ENCODE peak calls at places on chromosome 17, in four cellular contexts. One of them, this sample, is unnamed.

GRCh38 chr17:32015245-32016013 is 8.2 kb downstream of the LRRC37B start:
- DNase-seq in effector CD8-positive, alpha-beta T cell: no peak
- DNase-seq in OCI-LY7: no peak
- DNase-seq in effector CD4-positive, alpha-beta T cell: no peak
- DNase-seq in this sample: no peak

GRCh38 chr17:41683441-41684007 is 5.2 kb upstream of the EIF1 start:
- DNase-seq in effector CD8-positive, alpha-beta T cell: no peak
- DNase-seq in OCI-LY7: no peak
- DNase-seq in effector CD4-positive, alpha-beta T cell: no peak
- DNase-seq in this sample: no peak

GRCh38 chr17:49987681-49988441 is 7.2 kb downstream of the DLX3 start:
- DNase-seq in effector CD8-positive, alpha-beta T cell: no peak
- DNase-seq in OCI-LY7: no peak
- DNase-seq in effector CD4-positive, alpha-beta T cell: no peak
- DNase-seq in this sample: no peak

GRCh38 chr17:60493847-60494321 is 32.2 kb downstream of the APPBP2 start:
- DNase-seq in effector CD8-positive, alpha-beta T cell: no peak
- DNase-seq in OCI-LY7: no peak
- DNase-seq in effector CD4-positive, alpha-beta T cell: no peak
- DNase-seq in this sample: peak; percentile 67

GRCh38 chr17:81666092-81666341 is 388 bp downstream of the OXLD1 start:
- DNase-seq in effector CD8-positive, alpha-beta T cell: no peak
- DNase-seq in OCI-LY7: peak; percentile 45
- DNase-seq in effector CD4-positive, alpha-beta T cell: no peak
- DNase-seq in this sample: no peak

GRCh38 chr17:48998557-48999440 is 1.6 kb downstream of the IGF2BP1 start:
- DNase-seq in effector CD8-positive, alpha-beta T cell: no peak
- DNase-seq in OCI-LY7: peak; percentile 41
- DNase-seq in effector CD4-positive, alpha-beta T cell: no peak
- DNase-seq in this sample: peak; percentile 57

GRCh38 chr17:67316776-67317175 is 49.6 kb downstream of the PSMD12 start:
- DNase-seq in effector CD8-positive, alpha-beta T cell: no peak
- DNase-seq in OCI-LY7: no peak
- DNase-seq in effector CD4-positive, alpha-beta T cell: no peak
- DNase-seq in this sample: no peak

GRCh38 chr17:73092518-73093135 is at the start of gene SLC39A11:
- DNase-seq in effector CD8-positive, alpha-beta T cell: peak; percentile 76
- DNase-seq in OCI-LY7: peak; percentile 97
- DNase-seq in effector CD4-positive, alpha-beta T cell: peak; percentile 82
- DNase-seq in this sample: peak; percentile 94

GRCh38 chr17:38870259-38871165 is 654 bp downstream of the LASP1 start:
- DNase-seq in effector CD8-positive, alpha-beta T cell: peak; percentile 54
- DNase-seq in OCI-LY7: peak; percentile 84
- DNase-seq in effector CD4-positive, alpha-beta T cell: peak; percentile 53
- DNase-seq in this sample: peak; percentile 34

GRCh38 chr17:56973520-56973919 is 4.4 kb upstream of the SCPEP1 start:
- DNase-seq in effector CD8-positive, alpha-beta T cell: no peak
- DNase-seq in OCI-LY7: no peak
- DNase-seq in effector CD4-positive, alpha-beta T cell: no peak
- DNase-seq in this sample: no peak

GRCh38 chr17:18986541-18987229 is 17.9 kb downstream of the FAM83G start:
- DNase-seq in effector CD8-positive, alpha-beta T cell: no peak
- DNase-seq in OCI-LY7: no peak
- DNase-seq in effector CD4-positive, alpha-beta T cell: no peak
- DNase-seq in this sample: no peak